ENCODE peak calls at places on chromosomes 1 and 21, in five cellular contexts. T is esophagus squamous epithelium, I is suprapubic skin, P is body of pancreas, F is K562. W is an unnamed sample.

GRCh38 chr1:109274533-109275476 is 8.1 kb downstream of the PSRC1 start:
- DNase-seq in T (no peak), I (peak), P (peak), F (peak), W (no peak)

GRCh38 chr1:41466146-41466545 is 18.3 kb downstream of the EDN2 start:
- DNase-seq in T (no peak), I (no peak), P (peak), F (no peak), W (no peak)

GRCh38 chr1:24325587-24326449 is 6.7 kb downstream of the GRHL3 start:
- DNase-seq in T (no peak), I (no peak), P (no peak), F (no peak), W (no peak)

GRCh38 chr1:205837380-205837970 is 12.5 kb downstream of the PM20D1 start:
- DNase-seq in T (no peak), I (no peak), P (no peak), F (no peak), W (no peak)

GRCh38 chr1:153364766-153365678 is 7.4 kb downstream of the S100A9 start:
- DNase-seq in T (no peak), I (peak), P (no peak), F (no peak), W (no peak)

GRCh38 chr1:210089848-210090247 is 142.7 kb upstream of the SERTAD4 start:
- DNase-seq in T (no peak), I (no peak), P (no peak), F (peak), W (no peak)

GRCh38 chr1:29346573-29346972 is 110.3 kb downstream of the PTPRU start:
- DNase-seq in T (no peak), I (no peak), P (no peak), F (no peak), W (no peak)

GRCh38 chr1:215636258-215636965 is 69.3 kb downstream of the KCTD3 start:
- DNase-seq in T (no peak), I (no peak), P (peak), F (no peak), W (no peak)

GRCh38 chr1:147753084-147753483 is 7.3 kb downstream of the GJA5 start:
- DNase-seq in T (no peak), I (no peak), P (no peak), F (no peak), W (no peak)

GRCh38 chr1:209815931-209816338 is 10.0 kb upstream of the IRF6 start:
- DNase-seq in T (no peak), I (peak), P (no peak), F (no peak), W (no peak)

GRCh38 chr1:206854401-206855129 is 10.9 kb upstream of the IL20 start:
- DNase-seq in T (no peak), I (no peak), P (peak), F (no peak), W (no peak)

GRCh38 chr1:177423083-177423482 is 252.3 kb downstream of the BRINP2 start:
- DNase-seq in T (no peak), I (no peak), P (no peak), F (no peak), W (no peak)

GRCh38 chr1:117495068-117495467 is 110.8 kb upstream of the TENT5C start:
- DNase-seq in T (no peak), I (no peak), P (no peak), F (no peak), W (no peak)

DNA sequence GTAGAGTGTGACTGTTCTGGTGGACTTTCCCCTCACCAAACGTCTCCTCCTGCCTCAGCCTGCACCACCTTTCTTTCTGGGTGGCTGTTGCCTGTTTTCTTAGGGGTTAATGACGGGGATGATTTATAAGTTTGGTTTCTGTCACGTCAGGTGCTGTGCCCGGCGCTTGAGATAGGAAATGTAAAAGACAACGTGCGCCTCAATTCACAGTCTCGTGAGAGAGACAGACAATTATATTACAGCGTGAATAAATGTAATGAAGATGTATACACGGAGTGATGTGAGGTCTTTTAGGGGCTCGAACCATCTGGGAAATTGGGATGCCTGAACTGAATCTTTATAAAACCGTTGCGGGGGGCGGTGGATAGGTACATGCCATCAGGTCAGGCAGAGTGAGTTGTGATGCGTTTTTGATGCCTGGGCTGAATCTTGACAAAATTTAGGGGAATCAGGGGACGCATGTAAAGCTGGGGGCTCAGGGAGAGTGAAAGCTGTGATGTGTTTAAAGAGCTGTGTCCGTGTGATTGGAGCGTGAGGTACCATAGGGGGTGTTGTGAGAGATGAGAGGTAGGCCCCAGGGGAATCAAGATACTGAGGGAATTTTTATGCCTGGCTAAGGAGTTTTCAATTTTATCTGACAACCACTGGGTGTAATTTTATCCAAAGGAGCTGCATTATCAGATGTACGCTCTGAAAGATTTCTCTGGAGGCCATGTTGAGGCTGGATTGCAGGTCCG is 817 bp downstream of the TIPRL start:
- DNase-seq in T (no peak), I (no peak), P (no peak), F (peak), W (peak)
- TF ChIP-seq POLR2A in T (no peak), I (no peak), P (no peak), F (no peak), W (no peak)

GRCh38 chr1:2049517-2050481 is at the start of gene PRKCZ:
- DNase-seq in T (peak), I (no peak), P (peak), F (peak), W (no peak)
- TF ChIP-seq POLR2A in T (no peak), I (no peak), P (peak), F (no peak), W (no peak)

GRCh38 chr1:3433596-3434320 is 20.7 kb upstream of the ARHGEF16 start:
- DNase-seq in T (no peak), I (no peak), P (no peak), F (no peak), W (no peak)

GRCh38 chr1:3431686-3432085 is 22.8 kb upstream of the ARHGEF16 start:
- DNase-seq in T (no peak), I (no peak), P (no peak), F (no peak), W (no peak)

GRCh38 chr1:3434406-3435110 is 19.9 kb upstream of the ARHGEF16 start:
- DNase-seq in T (no peak), I (no peak), P (no peak), F (no peak), W (no peak)

GRCh38 chr1:3432306-3432705 is 22.2 kb upstream of the ARHGEF16 start:
- DNase-seq in T (no peak), I (no peak), P (no peak), F (no peak), W (no peak)

DNA sequence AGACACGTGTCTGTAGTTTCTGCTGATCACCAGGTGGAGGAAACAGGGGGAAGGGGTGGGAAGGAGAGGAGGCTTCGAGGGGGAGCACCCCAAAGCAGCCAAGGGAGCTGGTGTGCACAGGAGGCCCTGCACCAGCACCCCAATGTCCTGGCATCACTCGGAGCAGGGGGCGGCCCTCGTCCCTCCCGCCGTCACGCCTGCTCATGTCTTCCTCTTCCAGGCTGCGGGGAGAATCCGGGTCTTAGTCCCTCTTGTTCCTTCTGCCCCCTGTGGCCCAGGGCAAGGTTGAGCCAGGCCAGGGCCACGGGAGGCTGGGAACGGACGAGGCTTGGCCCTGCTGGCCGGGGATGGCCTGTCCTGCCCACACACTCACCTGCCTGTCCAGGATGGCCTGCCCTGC is 21.4 kb upstream of the ARHGEF16 start:
- DNase-seq in T (no peak), I (no peak), P (no peak), F (no peak), W (no peak)
- TF ChIP-seq POLR2A in T (no peak), I (no peak), P (no peak), F (no peak), W (no peak)

GRCh38 chr1:11738783-11739182 is 2.8 kb downstream of the AGTRAP start:
- DNase-seq in T (no peak), I (no peak), P (no peak), F (no peak), W (no peak)

GRCh38 chr1:11738096-11738495 is 2.2 kb downstream of the AGTRAP start:
- DNase-seq in T (no peak), I (no peak), P (no peak), F (no peak), W (no peak)

GRCh38 chr1:11735531-11735853 is 444 bp upstream of the AGTRAP start:
- DNase-seq in T (no peak), I (no peak), P (no peak), F (no peak), W (no peak)

GRCh38 chr1:11736746-11737639 is 1.1 kb downstream of the AGTRAP start:
- DNase-seq in T (no peak), I (no peak), P (peak), F (peak), W (peak)

DNA sequence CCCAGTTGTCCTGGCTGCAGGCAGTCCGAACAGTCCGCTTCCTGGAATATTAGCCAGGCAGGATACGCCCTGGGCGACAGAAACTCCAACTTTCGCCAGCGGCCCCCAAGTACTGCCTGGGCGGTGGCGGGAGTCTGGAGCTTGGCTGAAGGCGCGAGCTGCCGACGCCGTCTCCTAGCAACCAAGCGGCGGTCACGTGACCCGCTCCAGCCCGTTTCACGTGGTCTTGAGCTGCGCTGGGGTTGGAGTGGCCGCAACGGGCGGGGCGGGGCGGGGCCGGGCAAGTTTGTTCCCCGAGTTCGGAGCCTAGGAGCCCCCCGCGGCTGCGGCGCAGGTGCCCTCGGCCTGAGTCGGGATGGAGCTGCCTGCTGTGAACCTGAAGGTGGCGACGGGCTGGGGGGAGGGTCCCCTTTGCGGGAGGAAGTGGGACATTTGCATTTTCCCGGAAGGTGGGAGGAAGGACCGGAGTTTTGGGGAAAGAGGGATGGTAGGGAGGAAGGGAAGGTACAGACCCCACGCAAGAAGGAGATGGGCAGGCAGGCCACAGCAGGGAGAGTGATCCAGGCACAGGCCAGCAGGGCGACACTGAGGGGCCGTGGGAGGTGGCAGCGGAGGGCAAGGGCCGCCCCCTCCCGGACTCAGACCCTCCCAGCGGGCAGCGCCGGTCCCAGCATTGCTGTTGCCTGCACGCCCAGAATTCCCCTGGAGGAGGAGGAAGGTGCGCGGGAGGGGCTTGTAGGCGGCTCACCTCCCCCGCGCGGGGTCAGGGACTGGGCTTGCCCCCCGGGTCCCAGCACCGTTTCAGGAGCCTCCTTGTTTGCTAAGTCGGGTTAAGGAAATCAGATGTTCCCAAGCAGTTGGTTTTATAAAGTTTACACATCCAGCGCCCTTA is at the start of gene AGTRAP:
- DNase-seq in T (peak), I (peak), P (peak), F (peak), W (peak)
- TF ChIP-seq POLR2A in T (no peak), I (no peak), P (no peak), F (peak), W (peak)

GRCh38 chr1:194723067-194723466 is 1536.7 kb upstream of the B3GALT2 start:
- DNase-seq in T (no peak), I (no peak), P (no peak), F (no peak), W (no peak)
- TF ChIP-seq POLR2A in T (no peak), I (no peak), P (no peak), F (no peak), W (no peak)

GRCh38 chr1:160124709-160125478 is 9.3 kb downstream of the ATP1A2 start:
- DNase-seq in T (no peak), I (no peak), P (peak), F (no peak), W (no peak)
- TF ChIP-seq POLR2A in T (no peak), I (no peak), P (no peak), F (no peak), W (no peak)

GRCh38 chr1:58924016-58924565 is 140.2 kb upstream of the JUN start:
- DNase-seq in T (no peak), I (no peak), P (no peak), F (no peak), W (peak)

GRCh38 chr1:58921342-58921741 is 137.5 kb upstream of the JUN start:
- DNase-seq in T (no peak), I (no peak), P (no peak), F (no peak), W (no peak)

GRCh38 chr1:58923090-58923470 is 139.2 kb upstream of the JUN start:
- DNase-seq in T (no peak), I (no peak), P (no peak), F (no peak), W (no peak)

GRCh38 chr1:58921751-58922150 is 137.9 kb upstream of the JUN start:
- DNase-seq in T (no peak), I (no peak), P (no peak), F (no peak), W (no peak)

DNA sequence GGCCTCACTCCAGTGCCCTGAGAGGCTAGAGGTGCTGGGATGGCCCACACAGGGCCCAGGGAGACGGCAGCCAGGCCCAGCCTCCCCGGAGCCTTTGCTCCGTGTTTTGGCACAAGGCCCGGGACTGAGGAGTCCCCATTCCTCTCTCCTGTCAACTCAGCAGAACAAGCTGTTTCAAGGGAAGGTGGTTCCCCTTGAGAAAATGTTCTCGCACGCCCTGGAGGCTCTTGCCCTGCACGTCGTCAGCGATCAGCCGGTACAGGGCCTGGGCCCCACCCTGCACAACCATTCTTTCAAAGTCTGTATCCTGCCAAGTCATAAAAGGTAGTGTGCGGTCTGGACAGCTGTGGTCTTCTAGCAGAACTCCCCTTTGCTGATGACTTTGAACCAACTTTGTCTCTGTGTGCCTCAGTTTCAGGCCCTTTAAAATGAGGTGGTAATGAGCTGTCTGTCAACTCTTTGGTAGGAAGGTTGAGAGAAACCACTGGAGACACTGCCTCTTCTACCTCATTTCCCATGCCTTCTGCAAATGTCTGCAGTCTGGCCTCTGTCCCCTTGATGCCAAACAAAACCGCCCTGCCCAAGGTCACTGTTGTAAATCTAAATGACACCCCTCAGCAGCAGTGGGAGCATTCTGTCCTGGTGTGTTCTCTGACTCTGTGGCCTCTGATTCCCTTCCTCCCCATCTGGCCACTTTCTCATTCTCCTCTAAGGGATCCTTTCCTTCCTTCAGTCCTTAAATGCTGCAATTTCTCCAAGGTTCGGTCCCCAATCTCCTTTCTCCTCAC is 138.6 kb upstream of the JUN start:
- DNase-seq in T (no peak), I (peak), P (peak), F (no peak), W (no peak)
- TF ChIP-seq POLR2A in T (no peak), I (no peak), P (no peak), F (no peak), W (no peak)

DNA sequence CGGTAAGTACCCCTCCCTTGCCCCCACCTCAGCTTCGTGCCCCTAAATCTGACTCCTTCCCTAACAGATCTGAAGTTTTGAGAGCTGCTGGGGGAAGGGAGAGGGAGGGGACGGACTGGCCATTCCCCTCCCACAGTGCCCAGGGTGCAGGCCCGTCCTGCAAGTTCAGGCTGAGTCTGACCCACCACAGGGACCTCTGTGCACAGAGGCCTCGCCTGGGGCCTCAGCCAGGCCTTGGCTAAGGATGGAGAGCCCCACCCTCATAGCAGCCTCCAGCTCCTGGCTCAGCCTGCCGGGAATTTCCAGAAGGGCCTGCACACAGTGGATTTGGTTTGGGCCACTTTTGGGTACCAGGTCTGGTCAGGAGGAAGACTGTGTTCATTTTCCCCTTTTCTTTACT is 31.2 kb upstream of the TNFRSF1B start:
- DNase-seq in T (no peak), I (no peak), P (no peak), F (no peak), W (no peak)
- TF ChIP-seq POLR2A in T (no peak), I (no peak), P (no peak), F (no peak), W (no peak)

DNA sequence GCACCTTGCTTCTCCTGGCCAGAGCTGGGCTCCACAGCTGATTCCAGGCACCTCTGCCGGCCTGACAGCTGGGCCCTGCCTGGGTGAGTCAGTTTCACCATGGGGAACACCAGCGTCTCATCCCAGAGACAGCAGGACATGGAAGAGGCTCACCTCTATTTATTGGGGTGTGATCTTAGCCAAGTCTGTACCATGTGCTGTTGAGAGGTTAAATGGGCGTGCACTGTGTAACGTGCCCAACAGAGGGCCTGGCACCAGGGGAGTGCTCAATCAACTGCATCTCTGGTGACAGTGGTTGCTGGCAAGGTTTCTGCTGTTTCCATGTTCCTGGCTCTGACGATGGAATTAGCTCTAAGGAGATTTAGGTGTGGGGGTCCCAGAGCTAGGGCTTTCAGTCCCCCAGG is 890 bp downstream of the CPLANE2 start:
- DNase-seq in T (no peak), I (no peak), P (peak), F (no peak), W (peak)
- TF ChIP-seq POLR2A in T (no peak), I (no peak), P (no peak), F (no peak), W (no peak)

DNA sequence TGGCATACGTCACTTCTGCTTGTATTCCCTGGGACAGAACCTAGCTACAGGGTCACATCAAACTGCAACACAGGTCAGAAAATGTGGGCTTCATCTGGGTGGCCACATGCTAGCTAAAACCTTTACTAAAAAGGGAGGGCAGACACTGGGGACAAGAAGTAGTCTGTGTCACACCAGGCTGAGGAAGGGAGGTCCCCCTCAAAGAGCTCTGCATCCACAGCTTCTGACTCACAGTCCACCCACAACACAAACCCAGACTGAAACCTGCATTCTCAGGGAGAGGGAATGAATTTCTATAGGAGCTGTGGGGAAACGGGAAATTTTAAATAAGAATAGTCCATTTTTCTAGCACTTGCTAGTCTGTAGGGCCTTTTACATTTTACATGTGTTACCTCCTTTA is 16.2 kb downstream of the OLIG2 start:
- DNase-seq in T (no peak), I (no peak), P (no peak), F (no peak), W (no peak)
- TF ChIP-seq POLR2A in T (no peak), I (no peak), P (no peak), F (no peak), W (no peak)

W was measured in erythroblast.